ENCODE peak calls at places on chromosomes 13 and 19, in four cellular contexts. L, H, G and R are unnamed samples.

GRCh38 chr13:88074794-88075509 is 403.8 kb downstream of the SLITRK5 start:
- DNase-seq in G (no peak), H (peak), L (no peak), R (no peak)

GRCh38 chr19:7115721-7116120 is 46.2 kb downstream of the ZNF557 start:
- DNase-seq in L (no peak), G (no peak), H (no peak), R (no peak)

GRCh38 chr13:110600980-110601379 is 14.4 kb upstream of the NAXD start:
- DNase-seq in H (no peak), L (no peak), G (no peak), R (no peak)

GRCh38 chr13:41547253-41548000 is 90.1 kb downstream of the RGCC start:
- DNase-seq in L (no peak), H (no peak), G (peak), R (peak)

GRCh38 chr13:101624210-101624922 is 171.9 kb downstream of the ITGBL1 start:
- DNase-seq in H (no peak), G (no peak), L (no peak), R (no peak)

GRCh38 chr13:78978381-78978998 is 319.5 kb upstream of the OBI1 start:
- DNase-seq in L (peak), G (no peak), H (peak), R (no peak)

GRCh38 chr19:57437931-57438330 is 2.8 kb downstream of the ZNF749 start:
- DNase-seq in H (no peak), G (no peak), L (no peak), R (no peak)

GRCh38 chr19:29326849-29327840 is 114.2 kb upstream of the UQCRFS1 start:
- DNase-seq in H (no peak), L (no peak), G (no peak), R (no peak)

GRCh38 chr19:46849610-46850009 is 1.0 kb downstream of the AP2S1 start:
- DNase-seq in H (no peak), G (no peak), L (no peak), R (peak)

GRCh38 chr13:110624766-110625756 is 9.7 kb downstream of the NAXD start:
- DNase-seq in L (no peak), H (no peak), G (no peak), R (peak)

GRCh38 chr19:7554990-7555864 is 19.7 kb downstream of the PNPLA6 start:
- DNase-seq in L (no peak), G (no peak), H (no peak), R (no peak)

GRCh38 chr13:114064516-114065140 is 67.8 kb downstream of the RASA3 start:
- DNase-seq in G (no peak), L (peak), H (no peak), R (no peak)

GRCh38 chr13:40508112-40508511 is 158.3 kb downstream of the FOXO1 start:
- DNase-seq in H (peak), G (no peak), L (no peak), R (no peak)

GRCh38 chr13:44853641-44854040 is 135.6 kb downstream of the NUFIP1 start:
- DNase-seq in G (no peak), L (peak), H (no peak), R (no peak)

GRCh38 chr13:28583661-28584091 is 75.3 kb upstream of the POMP start:
- DNase-seq in L (no peak), G (no peak), H (no peak), R (no peak)

GRCh38 chr13:51781246-51782022 is 22.5 kb downstream of the DHRS12 start:
- DNase-seq in G (no peak), L (no peak), H (no peak), R (no peak)

GRCh38 chr19:13015361-13016231 is 20.3 kb downstream of the NFIX start:
- DNase-seq in G (no peak), L (no peak), H (no peak), R (no peak)

GRCh38 chr19:51735759-51736449 is 12.1 kb upstream of the HAS1 start:
- DNase-seq in L (no peak), G (peak), H (no peak), R (peak)

GRCh38 chr19:6693681-6694080 is 23.7 kb upstream of the TNFSF14 start:
- DNase-seq in G (no peak), L (no peak), H (no peak), R (no peak)

GRCh38 chr19:52988506-52988905 is 25.2 kb upstream of the ERVV-1 start:
- DNase-seq in L (no peak), H (no peak), G (no peak), R (no peak)

GRCh38 chr13:60970736-60971135 is 444.9 kb downstream of the PCDH20 start:
- DNase-seq in H (no peak), L (no peak), G (no peak), R (no peak)

GRCh38 chr19:5094768-5095567 is 126.1 kb downstream of the KDM4B start:
- DNase-seq in H (no peak), L (no peak), G (no peak), R (no peak)

GRCh38 chr13:33004454-33004853 is 11.8 kb upstream of the KL start:
- DNase-seq in G (peak), H (no peak), L (no peak), R (no peak)

GRCh38 chr13:24075137-24075975 is 85.2 kb upstream of the SPATA13 start:
- DNase-seq in L (no peak), H (no peak), G (no peak), R (no peak)

GRCh38 chr13:24038405-24038804 is 122.1 kb upstream of the SPATA13 start:
- DNase-seq in G (no peak), H (no peak), L (peak), R (no peak)

GRCh38 chr13:42484396-42484795 is 89.6 kb upstream of the TNFSF11 start:
- DNase-seq in H (no peak), L (no peak), G (no peak), R (no peak)

GRCh38 chr19:6057651-6058365 is 52.5 kb downstream of the RFX2 start:
- DNase-seq in G (no peak), L (no peak), H (no peak), R (no peak)